ENCODE peak calls at places on chromosome 16, in four cellular contexts. R is lung, O is body of pancreas, S is OCI-LY7. F is an unnamed sample. For H3K9me3, the result is how much of the 10 kb centered on the place peaks cover.

GRCh38 chr16:31701734-31702133 is 171.9 kb upstream of the ZNF267 start:
- DNase-seq in R (no peak), S (no peak), O (no peak), F (no peak)

GRCh38 chr16:49663081-49664057 is 192.5 kb downstream of the ZNF423 start:
- DNase-seq in R (no peak), O (no peak), S (no peak), F (no peak)

GRCh38 chr16:53055603-53056527 is 1.1 kb downstream of the CHD9 start:
- DNase-seq in O (peak), R (peak), S (peak), F (no peak)

GRCh38 chr16:52976539-52977167 is 76.0 kb downstream of the CHD9NB start:
- DNase-seq in R (no peak), O (no peak), S (peak), F (no peak)

GRCh38 chr16:75148311-75149195 is at the start of gene ZFP1:
- DNase-seq in O (peak), S (peak), R (peak), F (peak)

GRCh38 chr16:74601131-74601871 is 5.6 kb downstream of the GLG1 start:
- DNase-seq in O (no peak), S (no peak), R (no peak), F (no peak)

GRCh38 chr16:72894291-72895151 is 153.4 kb downstream of the ZFHX3 start:
- DNase-seq in R (no peak), S (no peak), O (no peak), F (no peak)

GRCh38 chr16:86632944-86633343 is 54.6 kb downstream of the FOXL1 start:
- DNase-seq in R (no peak), S (no peak), O (no peak), F (no peak)

GRCh38 chr16:85464342-85465305 is 148.5 kb upstream of the GSE1 start:
- DNase-seq in S (no peak), O (no peak), R (no peak), F (no peak)

GRCh38 chr16:59899940-59900339 is 1165.8 kb upstream of the GOT2 start:
- DNase-seq in O (no peak), R (no peak), S (no peak), F (no peak)
- H3K9me3 ChIP-seq in O (under half), R (under half), S (under half), F (under half)

GRCh38 chr16:851209-851810 is 50.8 kb upstream of the GNG13 start:
- DNase-seq in R (no peak), O (no peak), S (no peak), F (no peak)
- H3K9me3 ChIP-seq in R (under half), O (under half), S (under half), F (under half)

DNA sequence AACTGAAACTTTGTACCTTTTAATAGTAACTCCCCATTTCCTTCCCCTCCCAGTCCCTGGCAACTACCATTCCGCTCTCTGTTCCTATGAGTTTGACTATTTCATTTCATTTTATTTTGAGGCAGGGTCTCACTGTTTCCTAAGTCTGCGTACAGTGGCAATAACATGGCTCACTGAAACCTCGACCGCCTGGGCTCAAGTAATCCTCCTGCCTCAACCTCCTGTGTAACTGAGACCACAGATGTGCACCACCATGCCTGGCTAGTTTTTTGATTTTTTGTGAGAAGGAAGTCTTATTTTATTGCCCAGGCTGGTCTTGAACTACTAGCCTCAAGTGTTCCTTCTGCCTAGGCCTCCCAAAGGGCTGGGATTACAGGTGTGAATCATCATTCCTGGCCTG is 808.1 kb downstream of the CDH11 start:
- DNase-seq in S (peak), O (no peak), R (no peak), F (no peak)
- H3K9me3 ChIP-seq in S (under half), O (under half), R (under half), F (under half)

GRCh38 chr16:3276679-3277078 is 6.6 kb upstream of the ZNF263 start:
- DNase-seq in R (no peak), S (no peak), O (no peak), F (peak)

GRCh38 chr16:3274947-3275346 is 8.3 kb upstream of the ZNF263 start:
- DNase-seq in R (no peak), O (no peak), S (no peak), F (no peak)

DNA sequence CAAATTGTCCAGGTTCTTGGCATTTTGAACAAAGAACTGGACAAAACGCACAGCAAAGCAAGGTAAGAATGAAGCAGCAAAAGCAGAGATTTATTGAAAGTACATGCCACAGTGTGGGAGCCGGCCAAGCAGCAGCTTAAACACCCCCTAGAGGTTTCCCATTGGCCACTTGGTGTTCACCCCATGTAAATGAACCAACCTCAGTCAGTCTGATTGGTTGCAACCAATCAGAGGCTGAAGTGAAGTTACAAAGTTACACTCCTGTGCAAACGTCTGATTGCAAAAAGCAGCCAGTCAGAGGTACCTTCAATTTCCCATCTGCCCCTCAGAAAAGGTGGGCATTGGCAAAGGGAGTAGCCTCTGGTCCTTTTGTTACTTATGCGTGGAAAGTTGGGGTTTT is 8.8 kb upstream of the ZNF263 start:
- DNase-seq in O (no peak), S (peak), R (no peak), F (no peak)
- H3K9me3 ChIP-seq in O (under half), S (under half), R (under half), F (under half)

GRCh38 chr16:35792516-35793285 is 2333.3 kb downstream of the TP53TG3F start:
- DNase-seq in O (no peak), S (no peak), R (no peak), F (no peak)

GRCh38 chr16:35788381-35788780 is 2329.0 kb downstream of the TP53TG3F start:
- DNase-seq in R (no peak), S (no peak), O (no peak), F (no peak)
- H3K9me3 ChIP-seq in R (under half), S (under half), O (under half), F (under half)

DNA sequence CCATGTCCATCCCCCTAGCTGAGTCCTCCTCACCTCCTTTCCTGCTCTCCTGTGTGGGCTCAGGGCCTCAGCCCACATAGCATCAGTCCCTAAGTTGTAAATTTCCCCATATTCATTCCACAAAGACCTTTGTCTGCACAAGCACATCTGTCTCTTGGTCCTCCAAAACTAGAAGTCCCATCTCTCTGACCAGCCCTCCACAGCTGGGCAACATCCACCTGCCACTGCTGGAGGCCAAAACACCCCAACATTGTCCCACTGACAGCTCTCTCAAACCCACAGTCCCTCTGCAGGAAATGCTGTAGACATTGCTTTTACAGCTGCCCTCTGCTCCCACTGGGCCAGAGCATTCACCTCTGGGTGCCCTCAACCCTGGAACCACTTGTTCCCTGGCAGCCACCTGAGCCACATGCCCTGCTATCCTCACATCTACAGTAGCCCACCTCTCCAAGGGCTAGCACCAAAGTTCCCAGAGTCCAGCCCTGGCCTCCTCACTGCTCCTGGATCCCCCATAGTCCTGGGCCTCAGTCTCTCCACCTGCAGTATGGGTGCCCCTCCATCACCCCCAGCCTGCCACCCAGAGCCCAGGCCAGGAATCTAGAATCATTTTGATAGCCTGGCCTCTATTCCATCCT is 1722.7 kb downstream of the TP53TG3F start:
- DNase-seq in S (no peak), O (no peak), R (no peak), F (no peak)
- H3K9me3 ChIP-seq in S (under half), O (under half), R (under half), F (under half)

GRCh38 chr16:34802396-34802795 is 1343.0 kb downstream of the TP53TG3F start:
- DNase-seq in S (no peak), R (no peak), O (no peak), F (no peak)
- H3K9me3 ChIP-seq in S (under half), R (under half), O (under half), F (under half)